ENCODE peak calls at places on chromosomes 12 and 14, in five cellular contexts. F, J, Y, C and Z are unnamed samples.
A peak's percentile ranks its signal among the peaks of the same experiment; 100 is the strongest.

GRCh38 chr12:75792687-75793086 is 238.9 kb downstream of the PHLDA1 start:
- DNase-seq in J (no peak), F (no peak), Y (no peak), C (no peak), Z (no peak)

GRCh38 chr12:122659579-122659978 is 43.6 kb downstream of the HCAR2 start:
- DNase-seq in C (no peak), Y (peak; percentile 23), J (no peak), F (no peak), Z (no peak)

GRCh38 chr12:84376320-84376719 is 536.3 kb downstream of the SLC6A15 start:
- DNase-seq in J (no peak), F (no peak), C (no peak), Y (no peak), Z (no peak)

GRCh38 chr12:108712164-108712924 is 19.0 kb downstream of the CORO1C start:
- DNase-seq in F (no peak), C (no peak), J (no peak), Y (no peak), Z (no peak)

GRCh38 chr12:55585817-55586216 is 13.5 kb downstream of the OR2AP1 start:
- DNase-seq in Y (no peak), C (no peak), J (no peak), F (no peak), Z (no peak)

GRCh38 chr12:131867891-131868675 is 26.3 kb upstream of the ULK1 start:
- DNase-seq in F (no peak), C (no peak), J (no peak), Y (no peak), Z (no peak)

GRCh38 chr12:38587594-38587993 is 271.0 kb downstream of the ALG10B start:
- DNase-seq in C (no peak), Y (no peak), F (no peak), J (no peak), Z (no peak)

GRCh38 chr12:121769831-121770301 is 23.6 kb downstream of the RHOF start:
- DNase-seq in Y (no peak), F (no peak), J (no peak), C (no peak), Z (no peak)

GRCh38 chr14:67359319-67359774 is 257 bp downstream of the ATP6V1D start:
- DNase-seq in J (no peak), Y (peak; percentile 34), C (no peak), F (no peak), Z (no peak)

GRCh38 chr12:119699199-119699765 is 31.3 kb downstream of the PRKAB1 start:
- DNase-seq in C (no peak), J (no peak), Y (no peak), F (no peak), Z (no peak)

GRCh38 chr14:92362781-92363235 is 39.8 kb downstream of the SLC24A4 start:
- DNase-seq in C (no peak), J (no peak), F (peak; percentile 17), Y (peak; percentile 46), Z (no peak)

GRCh38 chr12:111409403-111410228 is 3.9 kb downstream of the SH2B3 start:
- DNase-seq in Y (peak; percentile 77), F (peak; percentile 97), J (no peak), C (no peak), Z (no peak)

GRCh38 chr14:31410048-31410654 is 10.2 kb downstream of the HEATR5A start:
- DNase-seq in F (no peak), C (no peak), Y (no peak), J (no peak), Z (no peak)

GRCh38 chr14:23569443-23570151 is 2.0 kb upstream of the AP1G2 start:
- DNase-seq in F (peak; percentile 64), C (no peak), J (no peak), Y (no peak), Z (no peak)